ENCODE peak calls at places on chromosomes 11 and 22, in five cellular contexts. Y, B, Z, U and S are unnamed samples.

GRCh38 chr11:10628506-10629236 is 60.2 kb upstream of the LYVE1 start:
- DNase-seq in Y (no peak), U (no peak), Z (peak; percentile 42), B (no peak), S (no peak)

GRCh38 chr22:28181332-28181731 is 262.3 kb upstream of the PITPNB start:
- DNase-seq in U (no peak), B (no peak), Z (no peak), Y (no peak), S (no peak)

GRCh38 chr22:19625331-19626041 is 88.8 kb upstream of the SEPTIN5 start:
- DNase-seq in Y (no peak), Z (no peak), B (no peak), U (no peak), S (no peak)

GRCh38 chr11:77381749-77382693 is 80.5 kb upstream of the GDPD4 start:
- DNase-seq in U (no peak), Y (no peak), Z (no peak), B (no peak), S (no peak)

GRCh38 chr22:43561421-43562178 is 149.8 kb downstream of the MPPED1 start:
- DNase-seq in B (peak; percentile 74), U (no peak), Y (no peak), Z (no peak), S (no peak)

GRCh38 chr11:126059238-126059761 is 3.4 kb downstream of the CDON start:
- DNase-seq in U (no peak), Y (no peak), B (peak; percentile 51), Z (no peak), S (no peak)

GRCh38 chr22:38782402-38783094 is 11.4 kb downstream of the DNAL4 start:
- DNase-seq in Z (no peak), B (no peak), Y (peak; percentile 68), U (no peak), S (no peak)

GRCh38 chr22:43315687-43316217 is 27.4 kb downstream of the SCUBE1 start:
- DNase-seq in U (no peak), Z (no peak), Y (no peak), B (no peak), S (no peak)

GRCh38 chr22:19871023-19871844 is 16.6 kb upstream of the GNB1L start:
- DNase-seq in B (no peak), U (no peak), Z (peak; percentile 40), Y (no peak), S (no peak)

GRCh38 chr11:35030716-35031213 is 108.2 kb upstream of the CD44 start:
- DNase-seq in Z (no peak), U (no peak), B (no peak), Y (peak; percentile 54), S (peak; percentile 93)

GRCh38 chr22:32804036-32804435 is 2.5 kb downstream of the TIMP3 start:
- DNase-seq in Z (no peak), U (no peak), B (no peak), Y (no peak), S (no peak)

GRCh38 chr11:61691378-61692156 is 11.4 kb downstream of the DAGLA start:
- DNase-seq in B (no peak), Z (no peak), U (no peak), Y (no peak), S (no peak)

GRCh38 chr11:18379201-18379600 is 15.2 kb upstream of the LDHA start:
- DNase-seq in B (no peak), Z (no peak), U (no peak), Y (no peak), S (no peak)

GRCh38 chr11:18383388-18384156 is 10.8 kb upstream of the LDHA start:
- DNase-seq in Y (peak; percentile 27), Z (no peak), U (peak; percentile 70), B (peak; percentile 55), S (no peak)

GRCh38 chr11:18390088-18390487 is 4.3 kb upstream of the LDHA start:
- DNase-seq in Y (no peak), B (no peak), Z (no peak), U (no peak), S (no peak)

GRCh38 chr11:18384157-18384641 is 10.2 kb upstream of the LDHA start:
- DNase-seq in U (peak; percentile 51), B (peak; percentile 74), Y (peak; percentile 20), Z (no peak), S (no peak)
- TF ChIP-seq SIN3A in U (no peak), B (no peak), Y (no peak), Z (no peak), S (no peak)

GRCh38 chr11:96827164-96827563 is 437.4 kb downstream of the JRKL start:
- DNase-seq in Z (no peak), U (no peak), Y (no peak), B (peak; percentile 1), S (no peak)
- TF ChIP-seq CTCF in Z (peak; percentile 36), U (no peak), Y (no peak), B (peak; percentile 44), S (peak; percentile 15)

DNA sequence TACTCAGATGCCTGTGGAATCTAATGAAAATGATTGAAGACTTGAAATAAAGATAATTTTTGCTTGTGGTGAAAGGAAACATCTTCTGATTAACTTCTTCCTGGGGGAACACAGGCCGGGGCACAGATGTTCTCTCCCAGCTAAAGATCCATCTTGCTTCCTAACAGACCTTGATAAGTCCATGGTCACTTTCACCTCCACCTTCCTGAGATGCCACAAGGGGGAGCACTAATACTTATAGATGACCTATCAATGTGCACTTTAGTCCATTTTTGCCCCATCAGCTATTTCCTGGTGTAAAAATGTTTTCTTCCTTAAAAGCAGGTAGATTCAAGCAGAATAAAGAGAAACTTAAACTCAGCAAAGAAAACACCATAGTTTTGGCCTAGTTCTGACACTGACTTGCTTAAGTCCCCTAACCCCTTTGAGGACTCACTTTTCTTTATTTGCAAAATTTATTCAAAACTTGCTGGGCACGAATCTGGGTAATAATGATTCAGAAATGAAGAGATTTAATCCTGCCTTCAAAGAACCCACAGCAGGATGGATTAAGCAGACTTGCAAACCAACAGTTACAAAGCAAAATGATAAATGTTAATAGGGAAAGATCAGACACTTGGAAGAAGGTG is 158.7 kb downstream of the RAB38 start:
- DNase-seq in Z (peak; percentile 55), B (peak; percentile 28), U (peak; percentile 27), Y (peak; percentile 27), S (peak; percentile 82)
- TF ChIP-seq SIN3A in Z (no peak), B (no peak), U (no peak), Y (no peak), S (no peak)

DNA sequence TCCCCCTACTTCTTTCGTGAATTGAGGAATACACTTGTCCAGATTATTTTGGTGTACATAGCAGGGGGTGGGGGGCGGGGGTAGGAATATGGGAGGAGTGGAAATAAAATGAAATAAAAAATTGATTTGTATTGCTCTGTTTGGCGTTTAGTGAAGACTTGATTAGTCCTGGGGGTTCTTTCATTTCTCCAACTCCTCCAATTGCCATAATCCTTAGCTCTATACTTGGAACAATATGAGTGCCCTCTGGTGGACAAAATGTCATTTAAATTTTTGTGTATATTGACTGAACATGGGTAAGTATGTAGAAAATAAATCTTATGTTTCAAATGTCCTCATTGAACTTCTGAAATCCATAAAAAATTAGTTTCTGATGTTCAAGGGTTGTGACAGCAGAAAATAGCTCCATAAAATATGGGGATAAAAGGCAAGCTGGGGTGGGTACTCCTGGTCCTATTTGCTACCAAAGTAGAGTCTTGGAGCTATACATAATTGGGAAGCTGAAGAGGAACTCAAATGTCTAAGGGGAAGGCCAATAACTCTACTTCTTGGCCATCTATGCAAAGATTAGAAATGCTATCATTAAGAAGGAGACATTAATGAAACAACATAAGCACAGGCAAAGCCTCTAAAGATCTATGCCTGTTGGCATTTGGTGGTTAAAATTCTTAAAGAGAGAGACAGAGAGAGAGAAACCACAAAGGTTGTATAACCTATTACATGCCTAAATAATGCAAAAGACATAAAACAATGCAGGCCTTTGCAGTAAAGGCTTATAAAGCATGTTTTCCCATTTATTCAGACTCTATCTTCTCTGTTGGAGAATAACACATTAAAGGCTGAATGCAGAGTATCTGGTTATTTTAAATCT is 421.6 kb downstream of the METTL15 start:
- DNase-seq in Z (no peak), Y (peak; percentile 12), U (no peak), B (peak; percentile 32), S (no peak)
- TF ChIP-seq CTCF in Z (no peak), Y (no peak), U (peak; percentile 21), B (peak; percentile 54), S (peak; percentile 37)

DNA sequence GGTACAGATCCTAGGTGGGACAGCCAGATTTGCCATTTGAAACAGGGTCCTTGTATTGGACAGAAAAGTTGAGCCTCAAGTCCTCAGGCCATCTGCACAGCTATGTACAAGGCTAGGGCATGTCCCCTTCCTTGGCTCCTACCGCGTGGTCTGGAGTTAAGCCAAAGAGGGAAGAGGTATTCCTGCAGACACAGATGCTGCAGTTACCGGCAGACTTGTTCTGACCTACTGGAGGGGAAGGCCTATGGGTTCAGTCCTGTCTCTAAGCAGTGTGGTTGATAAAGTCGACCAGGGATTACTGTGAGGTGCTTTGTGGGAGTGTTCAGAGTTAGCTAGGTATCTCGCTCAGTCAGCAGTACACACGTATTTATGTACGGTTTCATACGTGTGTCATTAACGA is 180.6 kb downstream of the ADAMTS15 start:
- DNase-seq in B (no peak), Y (no peak), U (no peak), Z (no peak), S (no peak)
- TF ChIP-seq SIN3A in B (no peak), Y (no peak), U (no peak), Z (no peak), S (no peak)

GRCh38 chr22:49546811-49547585 is 280.7 kb downstream of the BRD1 start:
- DNase-seq in Y (no peak), U (no peak), Z (no peak), B (no peak), S (no peak)

GRCh38 chr22:49549256-49549655 is 278.4 kb downstream of the BRD1 start:
- DNase-seq in Y (no peak), Z (no peak), U (no peak), B (no peak), S (no peak)

GRCh38 chr22:49549851-49550430 is 277.7 kb downstream of the BRD1 start:
- DNase-seq in Z (no peak), Y (no peak), B (no peak), U (no peak), S (no peak)

GRCh38 chr22:49547751-49548239 is 279.9 kb downstream of the BRD1 start:
- DNase-seq in U (no peak), Y (no peak), Z (no peak), B (no peak), S (no peak)

DNA sequence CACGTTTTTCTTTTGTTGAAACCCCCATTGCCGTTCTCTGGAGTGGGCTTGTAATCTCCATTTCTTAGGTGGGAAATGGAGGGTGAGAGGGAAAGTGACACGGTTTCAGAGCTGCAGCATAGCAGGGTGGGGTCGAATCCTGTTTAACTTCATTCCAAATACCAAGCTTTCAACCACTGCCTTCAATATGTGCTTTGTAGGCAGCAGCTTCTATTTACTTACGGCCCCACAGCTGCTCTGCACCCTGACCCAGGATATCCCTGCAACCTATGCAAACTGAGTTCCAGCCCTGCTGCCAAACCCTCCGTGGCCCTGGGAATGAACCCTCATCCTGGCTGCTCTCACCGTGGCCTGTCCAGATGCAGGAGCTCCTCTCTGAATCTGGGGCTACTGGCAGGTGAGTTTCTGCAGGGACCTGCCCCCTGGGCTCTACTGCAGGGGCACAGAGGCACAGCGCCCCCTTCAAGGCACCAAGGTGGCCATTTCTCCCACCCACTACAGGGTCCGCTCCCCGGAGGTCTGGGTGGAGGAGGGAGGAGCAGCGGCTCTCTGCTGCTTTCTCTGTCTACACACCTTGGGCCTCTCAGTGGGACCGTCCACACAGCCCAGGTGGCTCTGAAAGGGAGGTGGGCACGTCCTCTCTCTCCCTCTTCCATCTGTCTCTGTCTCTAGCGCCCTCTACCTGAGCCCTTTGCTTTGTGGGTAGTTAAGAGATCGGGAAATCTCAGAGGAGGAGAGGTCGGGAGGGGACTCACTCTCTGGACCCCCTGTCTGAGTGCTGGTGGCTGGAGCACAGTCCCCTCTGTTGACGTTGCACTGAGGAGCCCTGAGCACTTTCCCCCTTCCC is 279.1 kb downstream of the BRD1 start:
- DNase-seq in Y (no peak), U (no peak), Z (peak; percentile 76), B (no peak), S (no peak)
- TF ChIP-seq CTCF in Y (no peak), U (no peak), Z (peak; percentile 55), B (no peak), S (no peak)